ENCODE peak calls at places on chromosomes 6 and 20, in eight cellular contexts. D is M059J; R is tibial artery; F is head of caudate nucleus; G is GM10248; T is non-pigmented ciliary epithelial cell; N is stimulated activated CD4-positive, alpha-beta T cell treated with anti-CD3 and anti-CD28 coated beads, Interleukin-12 subunit alpha, Interleukin-12 subunit beta, amount 100 ng/mL, for 4 hours; L is neural crest cell. I is an unnamed sample.

GRCh38 chr20:50588034-50588736 is 78.0 kb downstream of the PTPN1 start:
- DNase-seq in D (peak), R (peak), L (peak), N (peak), T (no peak), G (peak), F (peak), I (peak)

GRCh38 chr20:11246251-11246775 is 572.5 kb upstream of the JAG1 start:
- DNase-seq in L (no peak), R (no peak), D (peak), F (no peak), T (no peak), N (no peak), G (no peak), I (no peak)

GRCh38 chr20:62122659-62123449 is 579 bp downstream of the LSM14B start:
- DNase-seq in L (no peak), T (no peak), D (peak), N (peak), F (no peak), R (peak), G (peak), I (peak)

GRCh38 chr6:81938991-81939773 is 186.7 kb upstream of the TENT5A start:
- DNase-seq in F (no peak), T (peak), N (no peak), L (no peak), G (no peak), R (no peak), D (peak), I (no peak)

GRCh38 chr6:106799008-106799952 is 169.9 kb downstream of the QRSL1 start:
- DNase-seq in L (no peak), R (no peak), D (peak), F (no peak), T (peak), G (no peak), N (no peak), I (no peak)

GRCh38 chr6:150867117-150867516 is 1.6 kb downstream of the MTHFD1L start:
- DNase-seq in L (no peak), F (no peak), G (no peak), R (no peak), T (no peak), N (no peak), D (no peak), I (no peak)

GRCh38 chr6:120473804-120474203 is 860.5 kb downstream of the TBC1D32 start:
- DNase-seq in T (no peak), R (no peak), N (no peak), G (no peak), L (no peak), F (no peak), D (no peak), I (no peak)

GRCh38 chr6:30741789-30742315 is 635 bp downstream of the FLOT1 start:
- DNase-seq in G (no peak), T (no peak), N (no peak), D (no peak), L (no peak), R (no peak), F (no peak), I (no peak)

GRCh38 chr6:24064832-24065231 is 61.2 kb upstream of the NRSN1 start:
- DNase-seq in L (no peak), D (no peak), T (no peak), N (no peak), G (no peak), R (no peak), F (no peak), I (no peak)

GRCh38 chr6:61679625-61680024 is 606.4 kb downstream of the KHDRBS2 start:
- DNase-seq in G (no peak), D (no peak), T (no peak), F (no peak), N (no peak), L (no peak), R (no peak), I (no peak)

I was measured in NCI-H345.